ENCODE peak calls at places on chromosomes 6 and 20, in eight cellular contexts. I, Q, S, N, C, T, A and R are unnamed samples.

GRCh38 chr6:85691478-85691877 is 48.8 kb upstream of the SYNCRIP start:
- DNase-seq in I (no peak), Q (no peak), S (no peak), N (no peak), C (no peak), T (no peak), A (no peak), R (no peak)

GRCh38 chr6:36853325-36853724 is 14.1 kb upstream of the CPNE5 start:
- DNase-seq in I (peak; percentile 50), Q (no peak), S (no peak), N (no peak), C (peak; percentile 60), T (no peak), A (no peak), R (no peak)

GRCh38 chr6:157561037-157561790 is 180.2 kb downstream of the ZDHHC14 start:
- DNase-seq in I (no peak), Q (no peak), S (no peak), N (no peak), C (no peak), T (peak; percentile 41), A (no peak), R (no peak)

GRCh38 chr20:43667341-43668132 is 623 bp downstream of the MYBL2 start:
- DNase-seq in I (no peak), Q (no peak), S (no peak), N (peak; percentile 12), C (no peak), T (no peak), A (no peak), R (peak; percentile 60)

GRCh38 chr20:41645372-41645771 is 27.2 kb upstream of the CHD6 start:
- DNase-seq in I (peak; percentile 71), Q (no peak), S (no peak), N (no peak), C (no peak), T (no peak), A (no peak), R (no peak)

GRCh38 chr6:168161371-168161750 is 82.3 kb upstream of the FRMD1 start:
- DNase-seq in I (no peak), Q (no peak), S (no peak), N (no peak), C (no peak), T (no peak), A (no peak), R (no peak)

GRCh38 chr6:140366991-140367390 is 992.5 kb upstream of the CITED2 start:
- DNase-seq in I (no peak), Q (no peak), S (no peak), N (no peak), C (no peak), T (no peak), A (no peak), R (no peak)

GRCh38 chr6:3628143-3628840 is 123.2 kb downstream of the PXDC1 start:
- DNase-seq in I (peak; percentile 18), Q (no peak), S (no peak), N (no peak), C (no peak), T (no peak), A (no peak), R (no peak)

GRCh38 chr6:111872521-111873177 is 603 bp downstream of the FYN start:
- DNase-seq in I (no peak), Q (no peak), S (no peak), N (peak; percentile 20), C (peak; percentile 75), T (peak; percentile 34), A (no peak), R (peak; percentile 59)

GRCh38 chr20:14337400-14338171 is at the start of gene FLRT3:
- DNase-seq in I (peak; percentile 92), Q (peak; percentile 83), S (peak; percentile 93), N (peak; percentile 88), C (peak; percentile 64), T (peak; percentile 79), A (peak; percentile 89), R (peak; percentile 87)

GRCh38 chr6:53282741-53283140 is 66.0 kb downstream of the ELOVL5 start:
- DNase-seq in I (no peak), Q (no peak), S (no peak), N (no peak), C (no peak), T (no peak), A (no peak), R (no peak)

GRCh38 chr6:112207131-112207530 is 47.2 kb downstream of the LAMA4 start:
- DNase-seq in I (no peak), Q (no peak), S (no peak), N (no peak), C (no peak), T (no peak), A (no peak), R (no peak)

GRCh38 chr6:113586966-113587699 is 270.0 kb upstream of the MARCKS start:
- DNase-seq in I (no peak), Q (no peak), S (no peak), N (no peak), C (no peak), T (no peak), A (no peak), R (no peak)

GRCh38 chr6:74654296-74654695 is 551.6 kb downstream of the COL12A1 start:
- DNase-seq in I (no peak), Q (no peak), S (no peak), N (no peak), C (no peak), T (no peak), A (no peak), R (no peak)

DNA sequence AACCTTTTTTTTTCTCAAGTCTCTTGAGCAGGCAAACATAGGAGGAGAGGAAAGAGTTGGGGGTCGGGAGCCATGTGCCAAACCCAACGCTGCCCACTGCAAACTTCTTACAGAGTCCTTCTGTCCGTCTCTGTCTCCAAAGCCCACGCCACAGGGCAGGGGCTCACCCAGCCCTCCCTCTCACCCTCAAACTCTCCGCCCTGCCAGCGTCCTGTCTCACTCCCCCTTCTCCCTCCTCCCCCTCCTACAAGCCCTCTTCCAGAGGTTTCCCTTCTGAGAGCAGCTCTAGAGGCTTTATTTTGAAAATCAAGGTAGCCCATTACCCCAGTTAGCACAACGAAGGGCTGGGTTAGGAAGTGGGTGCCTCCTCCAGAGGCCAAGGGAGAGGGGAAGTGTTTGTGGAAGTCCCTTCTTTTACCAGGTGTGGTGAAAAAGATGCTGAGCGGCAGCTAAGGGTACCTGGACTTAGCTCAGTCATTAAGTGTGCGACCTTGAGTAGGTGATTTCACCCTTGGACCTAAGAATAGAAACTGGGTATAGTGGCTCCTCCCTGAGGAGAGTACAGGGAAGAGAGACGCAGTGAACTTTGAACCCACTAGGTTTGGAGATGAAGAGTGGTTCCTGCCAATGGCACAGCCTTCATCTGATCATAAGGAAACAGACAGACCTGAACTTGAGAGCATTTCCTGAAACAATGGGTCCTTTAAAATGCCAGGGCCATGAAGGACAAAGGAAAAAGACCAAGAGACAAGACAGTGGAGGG is 123.8 kb downstream of the BANF2 start:
- DNase-seq in I (no peak), Q (no peak), S (peak; percentile 36), N (peak; percentile 41), C (no peak), T (peak; percentile 46), A (no peak), R (no peak)
- H3K9me3 ChIP-seq in I (no peaks in the 10 kb centered on the region), Q (peaks cover 3% of the 10 kb centered on the region), S (peaks cover 6% of the 10 kb centered on the region), N (no peaks in the 10 kb centered on the region), C (no peaks in the 10 kb centered on the region), T (no peaks in the 10 kb centered on the region), A (no peaks in the 10 kb centered on the region), R (no peaks in the 10 kb centered on the region)

DNA sequence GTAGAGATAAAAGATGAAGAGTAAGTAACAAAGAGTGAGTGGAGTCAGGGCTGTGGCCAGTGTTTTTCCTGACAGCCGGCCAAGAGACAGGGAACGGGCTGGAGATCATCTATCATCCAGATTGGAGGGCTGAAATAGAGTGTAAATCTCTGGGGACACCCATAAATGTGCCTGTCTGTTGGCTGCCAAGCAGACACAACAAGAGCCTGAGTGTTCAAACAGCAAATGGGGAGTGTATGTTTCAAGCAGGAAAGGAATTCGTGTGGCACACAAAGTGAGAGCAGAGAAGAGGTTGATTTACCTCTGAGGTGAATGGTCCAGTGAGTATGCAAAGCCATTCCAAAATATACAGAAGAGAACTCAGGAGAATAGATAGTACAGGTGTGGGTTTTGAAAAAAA is 326.5 kb upstream of the KHDRBS2 start:
- DNase-seq in I (no peak), Q (no peak), S (no peak), N (no peak), C (no peak), T (no peak), A (no peak), R (no peak)
- TF ChIP-seq POLR2A in I (no peak), Q (no peak), S (no peak), N (no peak), C (no peak), T (no peak), A (no peak), R (no peak)

GRCh38 chr6:142824491-142824890 is 120.5 kb downstream of the HIVEP2 start:
- DNase-seq in I (no peak), Q (no peak), S (no peak), N (no peak), C (no peak), T (no peak), A (no peak), R (no peak)
- H3K4me3 ChIP-seq in I (no peak overlapping the region), Q (no peak overlapping the region), S (no peak overlapping the region), N (no peak overlapping the region), C (no peak overlapping the region), T (no peak overlapping the region), A (no peak overlapping the region), R (no peak overlapping the region)

DNA sequence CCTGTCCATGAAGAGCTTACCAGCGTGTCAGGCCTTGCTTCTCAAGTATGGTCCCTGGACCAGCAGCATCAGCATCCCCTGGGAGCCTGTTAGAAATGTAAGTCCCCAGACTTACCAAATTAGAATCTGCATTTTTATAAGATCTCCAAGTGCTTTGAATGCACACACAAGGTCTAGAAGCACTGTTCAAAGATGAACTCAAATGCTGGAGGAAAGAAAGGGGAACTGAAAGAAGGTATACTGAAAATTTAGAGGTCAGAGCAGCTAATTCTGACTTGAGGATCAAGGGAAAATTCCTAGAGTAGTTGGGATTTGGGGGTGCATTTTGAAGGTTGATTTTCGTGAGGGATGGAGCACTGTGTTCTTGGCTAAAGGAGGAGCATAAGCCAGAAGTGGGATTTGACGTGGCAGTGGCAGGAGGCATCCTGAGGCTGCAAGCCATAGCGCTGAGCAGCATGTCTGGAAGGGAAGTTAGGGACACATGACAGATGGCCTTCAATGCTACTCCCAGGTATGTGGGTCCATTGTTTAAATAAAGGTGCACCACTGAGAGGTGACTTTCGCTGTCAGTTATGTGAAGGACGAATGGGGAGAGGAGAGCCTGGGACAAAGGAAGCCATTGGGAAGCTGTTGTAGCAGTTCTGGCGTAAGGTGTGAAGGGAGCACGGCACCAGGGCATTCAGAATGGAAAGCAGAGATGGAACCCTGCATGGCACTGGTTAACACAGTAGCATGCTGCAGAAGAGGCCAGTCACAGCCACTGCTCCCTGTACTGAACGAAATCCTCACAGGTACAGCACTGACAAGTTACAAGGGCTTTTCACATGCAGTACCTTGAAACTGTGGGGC is 36.2 kb downstream of the ARMC2 start:
- DNase-seq in I (no peak), Q (no peak), S (no peak), N (no peak), C (no peak), T (no peak), A (no peak), R (no peak)
- H3K9me3 ChIP-seq in I (no peaks in the 10 kb centered on the region), Q (no peaks in the 10 kb centered on the region), S (no peaks in the 10 kb centered on the region), N (no peaks in the 10 kb centered on the region), C (no peaks in the 10 kb centered on the region), T (no peaks in the 10 kb centered on the region), A (no peaks in the 10 kb centered on the region), R (no peaks in the 10 kb centered on the region)

DNA sequence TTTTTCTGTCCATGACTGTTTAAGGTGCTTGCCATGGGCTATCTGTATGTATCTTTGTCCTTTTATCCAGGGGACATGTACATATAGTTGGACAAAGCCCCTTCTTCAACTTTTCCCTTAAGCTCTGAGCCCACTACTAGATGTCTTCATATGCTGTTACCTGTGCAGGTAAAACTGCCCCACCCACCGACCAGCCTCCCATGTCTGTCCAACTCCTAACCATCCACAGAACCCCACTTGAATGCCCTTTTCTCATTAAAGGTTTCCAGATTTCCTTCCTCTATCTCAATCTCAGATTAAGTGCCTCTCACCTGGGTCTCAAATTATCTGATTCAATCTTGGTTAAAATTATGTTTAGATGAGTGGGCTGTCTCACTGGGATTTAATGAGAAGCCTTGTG is 136.3 kb downstream of the RNASET2 start:
- DNase-seq in I (no peak), Q (no peak), S (no peak), N (no peak), C (no peak), T (no peak), A (no peak), R (no peak)
- TF ChIP-seq POLR2A in I (no peak), Q (no peak), S (no peak), N (no peak), C (no peak), T (no peak), A (no peak), R (no peak)